ENCODE peak calls at places on chromosomes 12 and 14, in eight cellular contexts. One of them, this sample, is unnamed.

GRCh38 chr12:18849761-18850160 is 111.8 kb downstream of the CAPZA3 start:
- DNase-seq in spleen: no peak
- DNase-seq in OCI-LY7: no peak
- DNase-seq in WERI-Rb-1: no peak
- DNase-seq in HCT116: no peak
- DNase-seq in mucosa of descending colon: no peak
- DNase-seq in AG10803: peak
- DNase-seq in HFFc6: no peak
- DNase-seq in this sample: no peak

GRCh38 chr12:28974166-28974565 is 174.9 kb upstream of the FAR2 start:
- DNase-seq in spleen: no peak
- DNase-seq in OCI-LY7: no peak
- DNase-seq in WERI-Rb-1: no peak
- DNase-seq in HCT116: no peak
- DNase-seq in mucosa of descending colon: no peak
- DNase-seq in AG10803: peak
- DNase-seq in HFFc6: no peak
- DNase-seq in this sample: no peak

GRCh38 chr12:127600211-127600610 is 666.8 kb upstream of the TMEM132C start:
- DNase-seq in spleen: no peak
- DNase-seq in OCI-LY7: no peak
- DNase-seq in WERI-Rb-1: no peak
- DNase-seq in HCT116: no peak
- DNase-seq in mucosa of descending colon: no peak
- DNase-seq in AG10803: no peak
- DNase-seq in HFFc6: no peak
- DNase-seq in this sample: no peak

GRCh38 chr12:14811486-14811885 is 2.5 kb downstream of the SMCO3 start:
- DNase-seq in spleen: no peak
- DNase-seq in OCI-LY7: no peak
- DNase-seq in WERI-Rb-1: no peak
- DNase-seq in HCT116: no peak
- DNase-seq in mucosa of descending colon: no peak
- DNase-seq in AG10803: no peak
- DNase-seq in HFFc6: no peak
- DNase-seq in this sample: no peak

GRCh38 chr12:118714051-118714460 is 267.3 kb upstream of the SRRM4 start:
- DNase-seq in spleen: no peak
- DNase-seq in OCI-LY7: peak
- DNase-seq in WERI-Rb-1: peak
- DNase-seq in HCT116: peak
- DNase-seq in mucosa of descending colon: no peak
- DNase-seq in AG10803: no peak
- DNase-seq in HFFc6: no peak
- DNase-seq in this sample: peak

GRCh38 chr12:23906329-23906728 is 43.1 kb downstream of the SOX5 start:
- DNase-seq in spleen: no peak
- DNase-seq in OCI-LY7: no peak
- DNase-seq in WERI-Rb-1: no peak
- DNase-seq in HCT116: no peak
- DNase-seq in mucosa of descending colon: no peak
- DNase-seq in AG10803: peak
- DNase-seq in HFFc6: no peak
- DNase-seq in this sample: no peak

GRCh38 chr12:109449845-109450532 is 27.1 kb downstream of the KCTD10 start:
- DNase-seq in spleen: no peak
- DNase-seq in OCI-LY7: no peak
- DNase-seq in WERI-Rb-1: peak
- DNase-seq in HCT116: no peak
- DNase-seq in mucosa of descending colon: no peak
- DNase-seq in AG10803: no peak
- DNase-seq in HFFc6: no peak
- DNase-seq in this sample: no peak

GRCh38 chr12:113322353-113322752 is 12.6 kb downstream of the SLC8B1 start:
- DNase-seq in spleen: no peak
- DNase-seq in OCI-LY7: no peak
- DNase-seq in WERI-Rb-1: no peak
- DNase-seq in HCT116: no peak
- DNase-seq in mucosa of descending colon: no peak
- DNase-seq in AG10803: peak
- DNase-seq in HFFc6: peak
- DNase-seq in this sample: no peak

GRCh38 chr14:102086346-102086971 is 385 bp downstream of the HSP90AA1 start:
- DNase-seq in spleen: no peak
- DNase-seq in OCI-LY7: peak
- DNase-seq in WERI-Rb-1: no peak
- DNase-seq in HCT116: no peak
- DNase-seq in mucosa of descending colon: peak
- DNase-seq in AG10803: peak
- DNase-seq in HFFc6: peak
- DNase-seq in this sample: no peak

GRCh38 chr14:78227466-78228077 is 57.4 kb downstream of the NRXN3 start:
- DNase-seq in spleen: no peak
- DNase-seq in OCI-LY7: no peak
- DNase-seq in WERI-Rb-1: no peak
- DNase-seq in HCT116: no peak
- DNase-seq in mucosa of descending colon: no peak
- DNase-seq in AG10803: no peak
- DNase-seq in HFFc6: no peak
- DNase-seq in this sample: no peak
- TF ChIP-seq CTCF in spleen: no peak
- TF ChIP-seq CTCF in OCI-LY7: no peak
- TF ChIP-seq CTCF in WERI-Rb-1: peak
- TF ChIP-seq CTCF in HCT116: no peak
- TF ChIP-seq CTCF in mucosa of descending colon: no peak
- TF ChIP-seq CTCF in AG10803: no peak
- TF ChIP-seq CTCF in HFFc6: peak
- TF ChIP-seq CTCF in this sample: no peak

GRCh38 chr12:93039930-93040329 is 110.8 kb upstream of the EEA1 start:
- DNase-seq in spleen: no peak
- DNase-seq in OCI-LY7: no peak
- DNase-seq in WERI-Rb-1: no peak
- DNase-seq in HCT116: no peak
- DNase-seq in mucosa of descending colon: no peak
- DNase-seq in AG10803: no peak
- DNase-seq in HFFc6: no peak
- DNase-seq in this sample: no peak

GRCh38 chr12:93040367-93040766 is 111.3 kb upstream of the EEA1 start:
- DNase-seq in spleen: no peak
- DNase-seq in OCI-LY7: no peak
- DNase-seq in WERI-Rb-1: no peak
- DNase-seq in HCT116: no peak
- DNase-seq in mucosa of descending colon: no peak
- DNase-seq in AG10803: no peak
- DNase-seq in HFFc6: no peak
- DNase-seq in this sample: no peak

GRCh38 chr12:93041416-93041815 is 112.3 kb upstream of the EEA1 start:
- DNase-seq in spleen: no peak
- DNase-seq in OCI-LY7: no peak
- DNase-seq in WERI-Rb-1: no peak
- DNase-seq in HCT116: no peak
- DNase-seq in mucosa of descending colon: no peak
- DNase-seq in AG10803: no peak
- DNase-seq in HFFc6: no peak
- DNase-seq in this sample: no peak

GRCh38 chr12:93042283-93042682 is 113.2 kb upstream of the EEA1 start:
- DNase-seq in spleen: no peak
- DNase-seq in OCI-LY7: no peak
- DNase-seq in WERI-Rb-1: no peak
- DNase-seq in HCT116: no peak
- DNase-seq in mucosa of descending colon: no peak
- DNase-seq in AG10803: no peak
- DNase-seq in HFFc6: no peak
- DNase-seq in this sample: no peak

DNA sequence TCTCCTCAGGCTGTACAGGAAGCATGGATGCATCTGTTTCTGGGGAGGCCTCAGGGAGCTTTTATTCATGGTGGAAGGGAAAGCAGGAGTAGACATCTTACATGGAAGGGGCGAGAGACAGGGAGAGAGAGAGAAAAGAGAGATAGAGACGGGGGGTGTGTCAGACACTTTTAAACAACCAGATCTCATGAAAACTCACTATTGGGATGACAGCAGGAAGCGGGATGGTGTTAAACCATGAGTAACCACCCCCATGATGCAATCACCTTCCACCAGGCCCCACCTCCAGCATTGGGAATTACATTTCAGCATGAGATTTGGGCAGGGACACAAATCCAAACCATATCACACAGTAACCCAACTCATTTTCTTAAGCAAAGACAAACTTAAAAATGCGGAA is 110.0 kb upstream of the EEA1 start:
- DNase-seq in spleen: no peak
- DNase-seq in OCI-LY7: no peak
- DNase-seq in WERI-Rb-1: no peak
- DNase-seq in HCT116: no peak
- DNase-seq in mucosa of descending colon: no peak
- DNase-seq in AG10803: peak
- DNase-seq in HFFc6: no peak
- DNase-seq in this sample: no peak
- TF ChIP-seq CTCF in spleen: no peak
- TF ChIP-seq CTCF in OCI-LY7: no peak
- TF ChIP-seq CTCF in WERI-Rb-1: no peak
- TF ChIP-seq CTCF in HCT116: no peak
- TF ChIP-seq CTCF in mucosa of descending colon: no peak
- TF ChIP-seq CTCF in AG10803: no peak
- TF ChIP-seq CTCF in HFFc6: no peak
- TF ChIP-seq CTCF in this sample: no peak

DNA sequence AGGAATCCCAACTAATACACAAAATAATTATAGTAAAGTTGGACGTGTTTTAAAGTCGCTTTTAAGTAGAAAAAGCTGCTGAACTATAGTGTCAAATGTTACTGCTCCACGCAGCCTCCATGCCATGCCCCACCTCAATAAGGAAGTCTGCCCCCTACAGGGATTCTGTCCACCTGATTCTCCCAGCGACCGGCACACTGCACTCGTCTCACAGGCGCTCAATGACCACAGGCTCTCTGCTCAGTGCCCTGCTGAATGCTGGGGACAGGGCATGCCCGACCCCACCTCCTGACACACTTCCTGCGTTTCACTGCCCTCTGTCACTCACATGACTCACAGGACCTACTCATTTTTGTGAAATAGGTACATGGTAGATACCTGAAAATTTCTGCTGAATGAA is 48.9 kb downstream of the BDKRB1 start:
- DNase-seq in spleen: no peak
- DNase-seq in OCI-LY7: no peak
- DNase-seq in WERI-Rb-1: peak
- DNase-seq in HCT116: peak
- DNase-seq in mucosa of descending colon: no peak
- DNase-seq in AG10803: no peak
- DNase-seq in HFFc6: no peak
- DNase-seq in this sample: peak
- TF ChIP-seq CTCF in spleen: no peak
- TF ChIP-seq CTCF in OCI-LY7: peak
- TF ChIP-seq CTCF in WERI-Rb-1: peak
- TF ChIP-seq CTCF in HCT116: no peak
- TF ChIP-seq CTCF in mucosa of descending colon: no peak
- TF ChIP-seq CTCF in AG10803: peak
- TF ChIP-seq CTCF in HFFc6: peak
- TF ChIP-seq CTCF in this sample: peak

GRCh38 chr14:80133457-80133856 is 77.8 kb downstream of the DIO2 start:
- DNase-seq in spleen: no peak
- DNase-seq in OCI-LY7: no peak
- DNase-seq in WERI-Rb-1: no peak
- DNase-seq in HCT116: no peak
- DNase-seq in mucosa of descending colon: no peak
- DNase-seq in AG10803: no peak
- DNase-seq in HFFc6: no peak
- DNase-seq in this sample: no peak

GRCh38 chr14:80136358-80136757 is 74.9 kb downstream of the DIO2 start:
- DNase-seq in spleen: no peak
- DNase-seq in OCI-LY7: peak
- DNase-seq in WERI-Rb-1: no peak
- DNase-seq in HCT116: no peak
- DNase-seq in mucosa of descending colon: no peak
- DNase-seq in AG10803: no peak
- DNase-seq in HFFc6: no peak
- DNase-seq in this sample: no peak

GRCh38 chr14:80135305-80136088 is 75.8 kb downstream of the DIO2 start:
- DNase-seq in spleen: no peak
- DNase-seq in OCI-LY7: no peak
- DNase-seq in WERI-Rb-1: no peak
- DNase-seq in HCT116: no peak
- DNase-seq in mucosa of descending colon: no peak
- DNase-seq in AG10803: no peak
- DNase-seq in HFFc6: no peak
- DNase-seq in this sample: no peak

GRCh38 chr14:80134321-80134720 is 77.0 kb downstream of the DIO2 start:
- DNase-seq in spleen: no peak
- DNase-seq in OCI-LY7: no peak
- DNase-seq in WERI-Rb-1: no peak
- DNase-seq in HCT116: no peak
- DNase-seq in mucosa of descending colon: no peak
- DNase-seq in AG10803: no peak
- DNase-seq in HFFc6: no peak
- DNase-seq in this sample: no peak
- TF ChIP-seq CTCF in spleen: no peak
- TF ChIP-seq CTCF in OCI-LY7: no peak
- TF ChIP-seq CTCF in WERI-Rb-1: no peak
- TF ChIP-seq CTCF in HCT116: no peak
- TF ChIP-seq CTCF in mucosa of descending colon: no peak
- TF ChIP-seq CTCF in AG10803: no peak
- TF ChIP-seq CTCF in HFFc6: no peak
- TF ChIP-seq CTCF in this sample: no peak

GRCh38 chr12:116317986-116318737 is 40.7 kb upstream of the MED13L start:
- DNase-seq in spleen: no peak
- DNase-seq in OCI-LY7: no peak
- DNase-seq in WERI-Rb-1: no peak
- DNase-seq in HCT116: no peak
- DNase-seq in mucosa of descending colon: no peak
- DNase-seq in AG10803: no peak
- DNase-seq in HFFc6: no peak
- DNase-seq in this sample: no peak
- TF ChIP-seq CTCF in spleen: no peak
- TF ChIP-seq CTCF in OCI-LY7: no peak
- TF ChIP-seq CTCF in WERI-Rb-1: no peak
- TF ChIP-seq CTCF in HCT116: no peak
- TF ChIP-seq CTCF in mucosa of descending colon: no peak
- TF ChIP-seq CTCF in AG10803: no peak
- TF ChIP-seq CTCF in HFFc6: no peak
- TF ChIP-seq CTCF in this sample: no peak

DNA sequence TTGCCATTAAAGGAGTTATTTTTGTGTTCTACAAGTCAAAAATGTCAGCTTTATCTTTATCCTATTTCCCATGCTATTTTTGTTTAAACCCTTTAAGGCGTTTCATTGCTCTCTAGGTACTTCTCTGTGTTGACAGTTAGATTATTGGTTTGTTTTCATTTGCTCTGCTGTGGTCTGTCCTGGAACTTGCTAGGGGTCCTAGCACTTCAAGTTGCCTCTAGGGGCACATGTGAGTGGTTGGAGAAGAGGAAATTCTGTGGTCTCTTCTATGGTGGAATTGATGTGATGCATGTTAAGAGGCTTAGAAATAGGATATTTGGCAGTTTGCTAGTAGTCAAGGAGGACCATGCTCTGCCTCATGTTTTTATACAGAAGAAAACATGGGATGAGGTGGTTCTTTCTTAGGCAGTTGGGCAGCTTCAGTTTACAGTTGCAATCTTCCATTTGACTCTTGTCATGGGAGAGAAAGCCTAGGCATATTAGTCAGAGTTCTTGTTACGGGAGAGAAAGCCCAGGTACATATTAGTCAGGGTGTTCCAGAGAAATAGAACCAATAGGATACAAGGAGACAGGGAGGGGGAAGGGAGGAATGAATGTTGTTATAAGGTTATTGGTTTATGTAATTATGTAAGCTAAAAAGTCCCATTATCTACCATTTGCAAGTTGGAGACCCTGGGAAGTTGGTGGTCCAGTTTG is 14.4 kb downstream of the TTLL5 start:
- DNase-seq in spleen: no peak
- DNase-seq in OCI-LY7: peak
- DNase-seq in WERI-Rb-1: no peak
- DNase-seq in HCT116: no peak
- DNase-seq in mucosa of descending colon: no peak
- DNase-seq in AG10803: no peak
- DNase-seq in HFFc6: no peak
- DNase-seq in this sample: no peak
- TF ChIP-seq CTCF in spleen: no peak
- TF ChIP-seq CTCF in OCI-LY7: peak
- TF ChIP-seq CTCF in WERI-Rb-1: peak
- TF ChIP-seq CTCF in HCT116: no peak
- TF ChIP-seq CTCF in mucosa of descending colon: no peak
- TF ChIP-seq CTCF in AG10803: no peak
- TF ChIP-seq CTCF in HFFc6: no peak
- TF ChIP-seq CTCF in this sample: no peak